ENCODE peak calls at places on chromosomes 12 and 14, in six cellular contexts. Z is CD8-positive, alpha-beta T cell; R is sigmoid colon; C is left ventricle myocardium inferior; N is PC-3; K is esophagus squamous epithelium. J is an unnamed sample.

GRCh38 chr14:55077691-55078151 is 26.3 kb downstream of the MAPK1IP1L start:
- DNase-seq in Z (no peak), R (no peak), C (no peak), N (no peak), K (no peak), J (no peak)

GRCh38 chr12:53052419-53053222 is 2.8 kb downstream of the TNS2 start:
- DNase-seq in Z (no peak), R (peak; percentile 97), C (peak; percentile 95), N (peak; percentile 72), K (no peak), J (no peak)

GRCh38 chr14:85313801-85314207 is 216.1 kb upstream of the FLRT2 start:
- DNase-seq in Z (no peak), R (no peak), C (no peak), N (no peak), K (no peak), J (peak; percentile 15)

GRCh38 chr12:42201061-42201460 is 37.0 kb downstream of the YAF2 start:
- DNase-seq in Z (no peak), R (no peak), C (no peak), N (no peak), K (no peak), J (no peak)

GRCh38 chr14:58637040-58637390 is 747 bp upstream of the DACT1 start:
- DNase-seq in Z (no peak), R (peak; percentile 80), C (peak; percentile 41), N (peak; percentile 82), K (no peak), J (no peak)

GRCh38 chr12:66409195-66409871 is 107.0 kb downstream of the HELB start:
- DNase-seq in Z (no peak), R (no peak), C (no peak), N (peak; percentile 59), K (no peak), J (peak; percentile 21)

GRCh38 chr12:3033538-3033865 is 43.7 kb upstream of the TSPAN9 start:
- DNase-seq in Z (no peak), R (no peak), C (no peak), N (no peak), K (no peak), J (no peak)

GRCh38 chr12:65567820-65568219 is 256.5 kb upstream of the HMGA2 start:
- DNase-seq in Z (no peak), R (no peak), C (no peak), N (no peak), K (no peak), J (no peak)

GRCh38 chr14:56002876-56003625 is 115.2 kb upstream of the PELI2 start:
- DNase-seq in Z (no peak), R (no peak), C (no peak), N (no peak), K (no peak), J (no peak)

GRCh38 chr12:26749781-26750180 is 83.2 kb downstream of the ITPR2 start:
- DNase-seq in Z (no peak), R (no peak), C (no peak), N (no peak), K (no peak), J (no peak)

GRCh38 chr12:14810167-14810952 is 3.6 kb downstream of the SMCO3 start:
- DNase-seq in Z (no peak), R (no peak), C (no peak), N (no peak), K (no peak), J (no peak)

GRCh38 chr12:115257791-115258190 is 573.8 kb upstream of the TBX3 start:
- DNase-seq in Z (no peak), R (no peak), C (no peak), N (peak; percentile 63), K (no peak), J (no peak)

GRCh38 chr12:3285570-3285969 is 205.4 kb upstream of the PRMT8 start:
- DNase-seq in Z (no peak), R (no peak), C (no peak), N (no peak), K (no peak), J (no peak)

GRCh38 chr14:105034314-105035039 is 13.6 kb upstream of the CDCA4 start:
- DNase-seq in Z (no peak), R (no peak), C (no peak), N (no peak), K (no peak), J (no peak)

GRCh38 chr12:94771741-94772140 is 121.4 kb upstream of the TMCC3 start:
- DNase-seq in Z (no peak), R (no peak), C (no peak), N (no peak), K (no peak), J (no peak)

DNA sequence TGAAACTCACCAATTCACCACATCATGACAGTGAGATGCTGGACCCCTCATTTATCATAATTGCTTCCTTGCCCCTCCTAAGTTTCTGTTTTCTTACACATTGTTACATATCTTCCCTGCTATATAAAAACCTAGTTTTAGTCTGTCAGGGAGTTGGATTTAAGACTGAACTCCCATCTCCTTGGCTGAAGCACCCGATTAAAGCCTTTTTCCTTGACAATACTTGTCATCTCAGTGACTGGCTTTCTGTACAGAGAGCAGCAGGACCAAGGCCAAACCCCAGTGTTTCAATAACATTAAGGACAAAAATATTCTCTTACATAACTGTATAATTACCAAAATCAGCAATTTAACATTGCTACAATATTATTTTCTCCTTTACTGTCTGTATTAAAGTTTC is 928.4 kb downstream of the TMTC2 start:
- DNase-seq in Z (no peak), R (no peak), C (no peak), N (no peak), K (no peak), J (no peak)
- H3K9me3 ChIP-seq in Z (no peaks in the 10 kb centered on the region), R (no peaks in the 10 kb centered on the region), C (peaks cover 15% of the 10 kb centered on the region), N (peaks cover 9% of the 10 kb centered on the region), K (no peaks in the 10 kb centered on the region), J (no peaks in the 10 kb centered on the region)

DNA sequence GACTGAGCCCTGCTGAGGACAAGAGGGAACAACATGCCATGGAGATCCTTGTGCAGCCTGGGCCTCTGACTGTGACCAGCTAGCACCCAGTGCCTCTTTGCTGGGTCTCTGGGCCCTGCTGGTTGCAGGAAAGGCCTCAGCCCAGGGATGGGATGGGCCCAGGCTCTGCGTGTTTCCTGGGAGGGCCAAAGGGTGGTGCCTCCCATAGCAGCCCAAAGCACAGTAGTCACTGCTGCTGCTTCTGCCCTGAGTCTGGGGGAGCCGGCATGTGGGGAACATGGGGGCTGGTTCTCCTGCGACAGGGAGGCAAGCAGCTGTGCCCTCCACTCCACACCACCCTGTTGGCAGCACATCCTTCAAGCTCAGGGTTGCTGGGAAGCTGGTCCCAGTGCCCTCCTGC is 18.5 kb downstream of the ANHX start:
- DNase-seq in Z (no peak), R (no peak), C (no peak), N (no peak), K (no peak), J (no peak)
- H3K9me3 ChIP-seq in Z (peaks cover 12% of the 10 kb centered on the region), R (peaks cover 48% of the 10 kb centered on the region), C (peaks cover 96% of the 10 kb centered on the region), N (no peaks in the 10 kb centered on the region), K (no peaks in the 10 kb centered on the region), J (peaks cover 46% of the 10 kb centered on the region)

GRCh38 chr12:133233006-133233405 is 2.7 kb downstream of the ANHX start:
- DNase-seq in Z (no peak), R (no peak), C (no peak), N (no peak), K (no peak), J (no peak)

GRCh38 chr12:133234971-133235370 is 706 bp downstream of the ANHX start:
- DNase-seq in Z (no peak), R (no peak), C (no peak), N (no peak), K (no peak), J (no peak)

GRCh38 chr12:133236144-133236543 is 467 bp upstream of the ANHX start:
- DNase-seq in Z (no peak), R (no peak), C (no peak), N (no peak), K (no peak), J (no peak)

GRCh38 chr12:133236556-133236955 is 879 bp upstream of the ANHX start:
- DNase-seq in Z (no peak), R (no peak), C (no peak), N (no peak), K (no peak), J (no peak)

GRCh38 chr12:133233993-133234564 is 1.6 kb downstream of the ANHX start:
- DNase-seq in Z (no peak), R (no peak), C (no peak), N (no peak), K (no peak), J (no peak)
- H3K9me3 ChIP-seq in Z (no peaks in the 10 kb centered on the region), R (peaks cover 20% of the 10 kb centered on the region), C (peaks cover 24% of the 10 kb centered on the region), N (no peaks in the 10 kb centered on the region), K (no peaks in the 10 kb centered on the region), J (peaks cover 51% of the 10 kb centered on the region)

DNA sequence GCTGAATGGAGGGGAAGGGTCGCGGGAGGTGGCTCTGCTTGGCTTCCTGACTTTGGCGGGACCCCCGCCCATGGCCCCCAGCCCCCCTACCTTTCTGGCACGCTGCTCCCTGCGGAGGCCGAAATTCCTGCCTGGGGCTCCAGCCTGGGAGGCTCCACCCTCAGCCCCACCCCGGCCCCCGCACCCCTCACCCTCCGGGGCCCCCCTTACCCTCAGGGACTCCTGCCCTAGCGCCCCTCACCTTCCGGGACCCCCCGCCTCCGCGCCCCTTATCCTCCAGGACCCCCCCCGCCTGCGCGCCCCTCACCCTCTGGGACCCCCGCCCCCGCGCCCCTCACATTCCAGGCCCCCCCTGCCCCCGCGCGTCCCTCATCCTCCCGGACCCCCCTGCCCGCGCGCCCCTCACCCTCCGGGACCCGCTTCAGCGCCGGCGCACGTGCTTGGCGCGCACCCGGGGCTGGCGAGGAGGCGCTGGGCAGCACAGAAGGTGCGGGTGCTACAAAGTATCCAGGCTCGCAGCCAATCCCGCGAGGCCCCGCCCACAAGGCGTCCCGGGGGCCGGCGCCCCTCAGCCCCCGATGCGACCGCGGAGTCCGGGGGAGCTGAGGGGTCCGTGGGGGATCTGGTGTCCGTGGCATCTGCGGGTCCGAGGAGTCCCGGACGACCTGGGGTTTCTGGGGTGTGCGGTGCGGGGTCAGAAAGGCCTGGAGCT is at the start of gene ANHX:
- DNase-seq in Z (no peak), R (no peak), C (no peak), N (no peak), K (no peak), J (no peak)
- H3K9me3 ChIP-seq in Z (no peaks in the 10 kb centered on the region), R (peaks cover 22% of the 10 kb centered on the region), C (peaks cover 18% of the 10 kb centered on the region), N (no peaks in the 10 kb centered on the region), K (no peaks in the 10 kb centered on the region), J (peaks cover 19% of the 10 kb centered on the region)

DNA sequence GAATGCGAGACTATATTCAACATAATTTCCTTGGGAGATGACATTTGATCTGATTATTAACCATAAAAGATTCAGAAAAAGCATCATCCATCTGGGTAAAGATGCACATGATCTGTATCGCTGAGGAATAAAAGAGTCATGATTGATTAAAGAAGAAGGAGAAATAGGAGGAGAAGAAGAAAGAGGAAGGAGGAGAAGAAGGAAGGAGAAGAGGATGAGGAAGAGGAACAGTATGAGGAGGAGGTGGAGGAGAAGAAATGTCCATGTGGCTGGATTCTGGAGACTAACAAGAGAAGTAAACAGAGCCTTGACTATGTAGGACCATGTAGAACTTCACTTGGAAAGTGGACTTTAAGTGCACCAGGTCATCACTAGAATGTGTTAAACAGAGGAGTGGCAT is 947.4 kb downstream of the LRFN5 start:
- DNase-seq in Z (no peak), R (no peak), C (no peak), N (no peak), K (no peak), J (no peak)
- H3K9me3 ChIP-seq in Z (no peaks in the 10 kb centered on the region), R (no peaks in the 10 kb centered on the region), C (no peaks in the 10 kb centered on the region), N (no peaks in the 10 kb centered on the region), K (no peaks in the 10 kb centered on the region), J (no peaks in the 10 kb centered on the region)

GRCh38 chr12:7171854-7172253 is 17.6 kb upstream of the PEX5 start:
- DNase-seq in Z (no peak), R (no peak), C (no peak), N (no peak), K (no peak), J (no peak)
- H3K9me3 ChIP-seq in Z (no peaks in the 10 kb centered on the region), R (no peaks in the 10 kb centered on the region), C (peaks cover 48% of the 10 kb centered on the region), N (peaks cover 25% of the 10 kb centered on the region), K (no peaks in the 10 kb centered on the region), J (peaks cover 35% of the 10 kb centered on the region)